ENCODE peak calls at places on chromosomes 6 and 20, in four cellular contexts. One of them, this sample, is unnamed. For H3K9me1, the result is how much of the 10 kb centered on the place peaks cover.

GRCh38 chr20:36865861-36866149 is 10.1 kb upstream of the TLDC2 start:
- DNase-seq in endothelial cell of umbilical vein: no peak
- DNase-seq in IMR-90: no peak
- DNase-seq in K562: no peak
- DNase-seq in this sample: no peak

GRCh38 chr6:17165383-17165782 is 63.5 kb downstream of the STMND1 start:
- DNase-seq in endothelial cell of umbilical vein: no peak
- DNase-seq in IMR-90: peak
- DNase-seq in K562: no peak
- DNase-seq in this sample: no peak

GRCh38 chr6:25017486-25017885 is 81.7 kb upstream of the RIPOR2 start:
- DNase-seq in endothelial cell of umbilical vein: no peak
- DNase-seq in IMR-90: no peak
- DNase-seq in K562: no peak
- DNase-seq in this sample: no peak

GRCh38 chr6:34671801-34672656 is 24.5 kb downstream of the ILRUN start:
- DNase-seq in endothelial cell of umbilical vein: peak
- DNase-seq in IMR-90: peak
- DNase-seq in K562: peak
- DNase-seq in this sample: no peak

GRCh38 chr6:153989989-153990388 is 49.1 kb upstream of the OPRM1 start:
- DNase-seq in endothelial cell of umbilical vein: no peak
- DNase-seq in IMR-90: no peak
- DNase-seq in K562: no peak
- DNase-seq in this sample: no peak

GRCh38 chr6:53189554-53189953 is 40.9 kb upstream of the GCM1 start:
- DNase-seq in endothelial cell of umbilical vein: no peak
- DNase-seq in IMR-90: peak
- DNase-seq in K562: no peak
- DNase-seq in this sample: no peak

GRCh38 chr20:38748863-38749153 is 548 bp downstream of the ACTR5 start:
- DNase-seq in endothelial cell of umbilical vein: no peak
- DNase-seq in IMR-90: no peak
- DNase-seq in K562: peak
- DNase-seq in this sample: no peak

GRCh38 chr6:138598562-138599173 is 99.4 kb upstream of the NHSL1 start:
- DNase-seq in endothelial cell of umbilical vein: no peak
- DNase-seq in IMR-90: no peak
- DNase-seq in K562: no peak
- DNase-seq in this sample: no peak

GRCh38 chr20:60055740-60056139 is 97.5 kb downstream of the CDH26 start:
- DNase-seq in endothelial cell of umbilical vein: no peak
- DNase-seq in IMR-90: no peak
- DNase-seq in K562: no peak
- DNase-seq in this sample: no peak

GRCh38 chr20:19583532-19584175 is 174.4 kb upstream of the RIN2 start:
- DNase-seq in endothelial cell of umbilical vein: peak
- DNase-seq in IMR-90: peak
- DNase-seq in K562: peak
- DNase-seq in this sample: peak

GRCh38 chr6:129555206-129555832 is 154.7 kb downstream of the ARHGAP18 start:
- DNase-seq in endothelial cell of umbilical vein: no peak
- DNase-seq in IMR-90: peak
- DNase-seq in K562: no peak
- DNase-seq in this sample: no peak

GRCh38 chr20:36396847-36397246 is 90.7 kb downstream of the DLGAP4 start:
- DNase-seq in endothelial cell of umbilical vein: no peak
- DNase-seq in IMR-90: no peak
- DNase-seq in K562: no peak
- DNase-seq in this sample: no peak

GRCh38 chr6:113642714-113643442 is 214.3 kb upstream of the MARCKS start:
- DNase-seq in endothelial cell of umbilical vein: peak
- DNase-seq in IMR-90: peak
- DNase-seq in K562: peak
- DNase-seq in this sample: no peak

GRCh38 chr6:87494761-87495422 is 22.1 kb downstream of the SLC35A1 start:
- DNase-seq in endothelial cell of umbilical vein: no peak
- DNase-seq in IMR-90: no peak
- DNase-seq in K562: no peak
- DNase-seq in this sample: no peak

GRCh38 chr6:161393839-161394364 is 120.0 kb upstream of the AGPAT4 start:
- DNase-seq in endothelial cell of umbilical vein: peak
- DNase-seq in IMR-90: peak
- DNase-seq in K562: peak
- DNase-seq in this sample: peak

GRCh38 chr20:8132632-8133587 is 844 bp downstream of the PLCB1 start:
- DNase-seq in endothelial cell of umbilical vein: peak
- DNase-seq in IMR-90: no peak
- DNase-seq in K562: no peak
- DNase-seq in this sample: no peak

GRCh38 chr6:30227763-30228487 is 14.7 kb upstream of the TRIM26 start:
- DNase-seq in endothelial cell of umbilical vein: no peak
- DNase-seq in IMR-90: no peak
- DNase-seq in K562: no peak
- DNase-seq in this sample: no peak

GRCh38 chr6:71351190-71351589 is 62.6 kb downstream of the OGFRL1 start:
- DNase-seq in endothelial cell of umbilical vein: no peak
- DNase-seq in IMR-90: no peak
- DNase-seq in K562: no peak
- DNase-seq in this sample: no peak

GRCh38 chr6:110331383-110331782 is 26.8 kb downstream of the METTL24 start:
- DNase-seq in endothelial cell of umbilical vein: no peak
- DNase-seq in IMR-90: no peak
- DNase-seq in K562: no peak
- DNase-seq in this sample: no peak
- H3K27ac ChIP-seq in endothelial cell of umbilical vein: no peak
- H3K27ac ChIP-seq in IMR-90: no peak
- H3K27ac ChIP-seq in K562: no peak
- H3K27ac ChIP-seq in this sample: no peak

GRCh38 chr6:170124836-170125235 is 166.0 kb downstream of the DLL1 start:
- DNase-seq in endothelial cell of umbilical vein: no peak
- DNase-seq in IMR-90: no peak
- DNase-seq in K562: no peak
- DNase-seq in this sample: peak
- H3K9me1 ChIP-seq in endothelial cell of umbilical vein: under half
- H3K9me1 ChIP-seq in IMR-90: under half
- H3K9me1 ChIP-seq in K562: under half
- H3K9me1 ChIP-seq in this sample: under half

GRCh38 chr6:42042108-42042507 is 8.2 kb upstream of the TAF8 start:
- DNase-seq in endothelial cell of umbilical vein: no peak
- DNase-seq in IMR-90: no peak
- DNase-seq in K562: no peak
- DNase-seq in this sample: no peak
- H2AFZ ChIP-seq in endothelial cell of umbilical vein: no peak
- H2AFZ ChIP-seq in IMR-90: no peak
- H2AFZ ChIP-seq in K562: peak
- H2AFZ ChIP-seq in this sample: no peak

GRCh38 chr6:159042003-159042823 is 2.6 kb downstream of the TAGAP start:
- DNase-seq in endothelial cell of umbilical vein: peak
- DNase-seq in IMR-90: peak
- DNase-seq in K562: peak
- DNase-seq in this sample: peak

GRCh38 chr6:159037746-159038290 is 7.0 kb downstream of the TAGAP start:
- DNase-seq in endothelial cell of umbilical vein: no peak
- DNase-seq in IMR-90: no peak
- DNase-seq in K562: no peak
- DNase-seq in this sample: no peak

GRCh38 chr6:159038914-159039884 is 5.6 kb downstream of the TAGAP start:
- DNase-seq in endothelial cell of umbilical vein: no peak
- DNase-seq in IMR-90: peak
- DNase-seq in K562: no peak
- DNase-seq in this sample: peak

GRCh38 chr6:159041181-159041580 is 3.6 kb downstream of the TAGAP start:
- DNase-seq in endothelial cell of umbilical vein: no peak
- DNase-seq in IMR-90: no peak
- DNase-seq in K562: no peak
- DNase-seq in this sample: no peak

DNA sequence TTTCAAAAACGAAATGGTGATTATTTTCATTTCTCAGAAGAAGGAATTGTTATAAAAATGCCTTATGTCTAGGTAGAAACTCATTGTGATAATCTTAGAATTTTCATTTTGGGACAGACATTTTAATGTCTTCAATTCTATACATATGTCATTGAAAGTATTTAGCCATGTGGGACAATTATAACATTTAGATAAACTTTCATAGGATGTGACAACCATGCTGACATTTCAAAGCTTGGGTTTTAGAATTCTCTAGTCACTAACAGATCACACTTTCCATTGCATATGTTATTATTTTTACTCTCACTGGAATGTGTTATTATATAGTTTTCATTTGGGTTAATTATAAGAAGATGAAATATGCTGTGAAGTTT is 4.9 kb downstream of the TAGAP start:
- DNase-seq in endothelial cell of umbilical vein: no peak
- DNase-seq in IMR-90: no peak
- DNase-seq in K562: no peak
- DNase-seq in this sample: no peak
- H3K27ac ChIP-seq in endothelial cell of umbilical vein: no peak
- H3K27ac ChIP-seq in IMR-90: no peak
- H3K27ac ChIP-seq in K562: no peak
- H3K27ac ChIP-seq in this sample: peak

GRCh38 chr6:115945306-115945705 is 115.4 kb downstream of the FRK start:
- DNase-seq in endothelial cell of umbilical vein: no peak
- DNase-seq in IMR-90: no peak
- DNase-seq in K562: no peak
- DNase-seq in this sample: no peak

GRCh38 chr6:115948751-115949150 is 111.9 kb downstream of the FRK start:
- DNase-seq in endothelial cell of umbilical vein: no peak
- DNase-seq in IMR-90: no peak
- DNase-seq in K562: no peak
- DNase-seq in this sample: no peak

GRCh38 chr6:115945806-115946205 is 114.9 kb downstream of the FRK start:
- DNase-seq in endothelial cell of umbilical vein: no peak
- DNase-seq in IMR-90: no peak
- DNase-seq in K562: no peak
- DNase-seq in this sample: no peak

GRCh38 chr6:115947964-115948541 is 112.6 kb downstream of the FRK start:
- DNase-seq in endothelial cell of umbilical vein: no peak
- DNase-seq in IMR-90: no peak
- DNase-seq in K562: no peak
- DNase-seq in this sample: no peak
- H3K9me1 ChIP-seq in endothelial cell of umbilical vein: under half
- H3K9me1 ChIP-seq in IMR-90: under half
- H3K9me1 ChIP-seq in K562: under half
- H3K9me1 ChIP-seq in this sample: under half

GRCh38 chr6:105814745-105815536 is 271.2 kb upstream of the PRDM1 start:
- DNase-seq in endothelial cell of umbilical vein: no peak
- DNase-seq in IMR-90: no peak
- DNase-seq in K562: peak
- DNase-seq in this sample: no peak
- H2AFZ ChIP-seq in endothelial cell of umbilical vein: no peak
- H2AFZ ChIP-seq in IMR-90: no peak
- H2AFZ ChIP-seq in K562: peak
- H2AFZ ChIP-seq in this sample: no peak

GRCh38 chr20:58649288-58650180 is 1.5 kb upstream of the STX16 start:
- DNase-seq in endothelial cell of umbilical vein: no peak
- DNase-seq in IMR-90: no peak
- DNase-seq in K562: no peak
- DNase-seq in this sample: no peak
- H3K27ac ChIP-seq in endothelial cell of umbilical vein: peak
- H3K27ac ChIP-seq in IMR-90: no peak
- H3K27ac ChIP-seq in K562: no peak
- H3K27ac ChIP-seq in this sample: peak